ENCODE peak calls at places on chromosomes 1 and 21, in ten cellular contexts. X is activated T-helper 1 cell treated with Interleukin-2 at 50 U/mL for 16 hours; H is NCI-H1105; F is AG09319; B is BE2C; L is effector memory CD4-positive, alpha-beta T cell; E is Calu3; C is GM23338; T is nephron progenitor cell; M is putamen. U is an unnamed sample.

GRCh38 chr1:100769906-100770646 is 50.5 kb downstream of the VCAM1 start:
- DNase-seq in X (no peak), H (no peak), F (no peak), B (no peak), L (no peak), E (no peak), C (no peak), T (no peak), M (no peak), U (no peak)

GRCh38 chr1:195594773-195595172 is 1013.5 kb downstream of the KCNT2 start:
- DNase-seq in X (no peak), H (no peak), F (no peak), B (no peak), L (no peak), E (no peak), C (no peak), T (no peak), M (no peak), U (no peak)

GRCh38 chr1:24996456-24996855 is 66.4 kb upstream of the RUNX3 start:
- DNase-seq in X (no peak), H (no peak), F (no peak), B (no peak), L (no peak), E (no peak), C (no peak), T (no peak), M (no peak), U (no peak)

GRCh38 chr1:77739235-77739634 is 20.4 kb downstream of the USP33 start:
- DNase-seq in X (no peak), H (no peak), F (no peak), B (no peak), L (no peak), E (no peak), C (no peak), T (no peak), M (no peak), U (no peak)

GRCh38 chr1:111227434-111227833 is at the start of gene CHI3L2:
- DNase-seq in X (no peak), H (no peak), F (no peak), B (no peak), L (no peak), E (no peak), C (no peak), T (no peak), M (no peak), U (no peak)

GRCh38 chr1:67685558-67686271 is 714 bp downstream of the GADD45A start:
- DNase-seq in X (peak; percentile 49), H (no peak), F (no peak), B (peak; percentile 30), L (peak; percentile 43), E (peak; percentile 59), C (peak; percentile 68), T (peak; percentile 50), M (no peak), U (peak; percentile 68)

GRCh38 chr1:31458287-31458896 is 45.4 kb downstream of the SERINC2 start:
- DNase-seq in X (no peak), H (no peak), F (no peak), B (no peak), L (no peak), E (no peak), C (no peak), T (no peak), M (no peak), U (no peak)

GRCh38 chr1:60823151-60823550 is 259.2 kb upstream of the NFIA start:
- DNase-seq in X (no peak), H (no peak), F (no peak), B (no peak), L (no peak), E (no peak), C (no peak), T (no peak), M (no peak), U (no peak)

GRCh38 chr21:17270234-17270633 is 242.6 kb upstream of the CXADR start:
- DNase-seq in X (no peak), H (peak; percentile 33), F (peak; percentile 3), B (peak; percentile 42), L (no peak), E (no peak), C (peak; percentile 44), T (no peak), M (peak; percentile 47), U (no peak)